ENCODE peak calls at places on chromosomes 5 and 9, in eight cellular contexts. E is NCI-H82, B is T-helper 1 cell, K is NCI-H1092 treated with DMSO at 0.1 percent for 48 hours, L is cardiac muscle cell, U is progenitor cell of endocrine pancreas, Q is HCEC 1CT, S is right atrium auricular region. I is an unnamed sample.

GRCh38 chr5:59039003-59039295 is 456.1 kb downstream of the RAB3C start:
- DNase-seq in E (no peak), B (no peak), K (no peak), L (no peak), U (no peak), Q (no peak), S (no peak), I (peak; percentile 11)

GRCh38 chr5:91307023-91307422 is 76.1 kb downstream of the ARRDC3 start:
- DNase-seq in E (no peak), B (no peak), K (no peak), L (peak; percentile 91), U (no peak), Q (no peak), S (peak; percentile 81), I (no peak)

GRCh38 chr5:59276886-59277514 is 616.5 kb downstream of the PDE4D start:
- DNase-seq in E (no peak), B (no peak), K (no peak), L (peak; percentile 16), U (no peak), Q (peak; percentile 20), S (no peak), I (no peak)

GRCh38 chr5:113274836-113275414 is 159.9 kb downstream of the TSSK1B start:
- DNase-seq in E (peak; percentile 67), B (no peak), K (no peak), L (no peak), U (no peak), Q (no peak), S (no peak), I (no peak)

GRCh38 chr9:14499976-14500375 is 186.0 kb upstream of the NFIB start:
- DNase-seq in E (no peak), B (no peak), K (no peak), L (no peak), U (no peak), Q (no peak), S (no peak), I (no peak)

GRCh38 chr5:172082180-172082579 is 75.7 kb upstream of the FBXW11 start:
- DNase-seq in E (no peak), B (no peak), K (no peak), L (no peak), U (no peak), Q (no peak), S (no peak), I (no peak)

GRCh38 chr5:9343146-9343850 is 202.6 kb downstream of the SEMA5A start:
- DNase-seq in E (no peak), B (no peak), K (no peak), L (no peak), U (no peak), Q (peak; percentile 61), S (no peak), I (no peak)

GRCh38 chr5:133316346-133317343 is 264.8 kb downstream of the HSPA4 start:
- DNase-seq in E (peak; percentile 51), B (no peak), K (no peak), L (no peak), U (no peak), Q (no peak), S (no peak), I (no peak)

GRCh38 chr9:35568196-35568595 is 36.9 kb upstream of the TESK1 start:
- DNase-seq in E (no peak), B (no peak), K (no peak), L (no peak), U (no peak), Q (no peak), S (no peak), I (no peak)

GRCh38 chr5:94857119-94857518 is 238.7 kb downstream of the SLF1 start:
- DNase-seq in E (no peak), B (no peak), K (no peak), L (no peak), U (no peak), Q (no peak), S (no peak), I (no peak)

GRCh38 chr9:16744386-16744785 is 126.1 kb downstream of the BNC2 start:
- DNase-seq in E (no peak), B (no peak), K (no peak), L (peak; percentile 60), U (no peak), Q (peak; percentile 39), S (no peak), I (no peak)

GRCh38 chr9:107243757-107244156 is 39.3 kb upstream of the RAD23B start:
- DNase-seq in E (no peak), B (no peak), K (no peak), L (no peak), U (no peak), Q (peak; percentile 62), S (no peak), I (peak; percentile 78)

GRCh38 chr9:33765411-33765810 is 29.9 kb upstream of the PRSS3 start:
- DNase-seq in E (no peak), B (no peak), K (no peak), L (peak; percentile 46), U (no peak), Q (peak; percentile 64), S (no peak), I (no peak)

GRCh38 chr5:65190328-65191053 is 291.2 kb downstream of the ADAMTS6 start:
- DNase-seq in E (no peak), B (no peak), K (no peak), L (peak; percentile 89), U (no peak), Q (peak; percentile 99), S (no peak), I (no peak)

GRCh38 chr5:4700082-4700481 is 440.0 kb upstream of the ADAMTS16 start:
- DNase-seq in E (peak; percentile 88), B (no peak), K (peak; percentile 32), L (peak; percentile 4), U (peak; percentile 63), Q (no peak), S (peak; percentile 65), I (peak; percentile 73)

GRCh38 chr9:114894801-114895433 is 35.5 kb downstream of the TNFSF8 start:
- DNase-seq in E (no peak), B (no peak), K (peak; percentile 56), L (peak; percentile 95), U (no peak), Q (peak; percentile 99), S (no peak), I (no peak)

GRCh38 chr5:39148983-39149534 is 70.3 kb downstream of the FYB1 start:
- DNase-seq in E (no peak), B (no peak), K (no peak), L (peak; percentile 33), U (no peak), Q (peak; percentile 20), S (no peak), I (no peak)

GRCh38 chr5:52895572-52896296 is 93.4 kb upstream of the ITGA2 start:
- DNase-seq in E (no peak), B (no peak), K (no peak), L (peak; percentile 26), U (no peak), Q (no peak), S (no peak), I (no peak)

GRCh38 chr5:111366388-111366787 is 142.2 kb downstream of the CAMK4 start:
- DNase-seq in E (no peak), B (no peak), K (no peak), L (no peak), U (no peak), Q (no peak), S (no peak), I (no peak)

GRCh38 chr9:75889977-75890540 is 414 bp upstream of the PCSK5 start:
- DNase-seq in E (peak; percentile 36), B (no peak), K (peak; percentile 34), L (peak; percentile 81), U (no peak), Q (peak; percentile 17), S (peak; percentile 83), I (peak; percentile 33)

GRCh38 chr9:119963258-119963797 is 594.1 kb upstream of the BRINP1 start:
- DNase-seq in E (peak; percentile 27), B (no peak), K (no peak), L (peak; percentile 86), U (no peak), Q (peak; percentile 32), S (no peak), I (no peak)

GRCh38 chr5:111134080-111134479 is 41.9 kb downstream of the WDR36 start:
- DNase-seq in E (no peak), B (no peak), K (no peak), L (peak; percentile 84), U (no peak), Q (peak; percentile 46), S (no peak), I (no peak)

GRCh38 chr9:80066931-80067330 is 495.2 kb downstream of the TLE4 start:
- DNase-seq in E (peak; percentile 94), B (no peak), K (no peak), L (no peak), U (no peak), Q (no peak), S (no peak), I (no peak)

GRCh38 chr5:138944527-138945322 is 69.6 kb upstream of the LRRTM2 start:
- DNase-seq in E (no peak), B (no peak), K (no peak), L (peak; percentile 17), U (no peak), Q (no peak), S (no peak), I (no peak)

GRCh38 chr5:122292357-122292756 is 19.7 kb upstream of the SNCAIP start:
- DNase-seq in E (no peak), B (no peak), K (no peak), L (peak; percentile 40), U (no peak), Q (no peak), S (no peak), I (no peak)

GRCh38 chr5:128276537-128277216 is 193.1 kb downstream of the SLC12A2 start:
- DNase-seq in E (no peak), B (no peak), K (no peak), L (peak; percentile 44), U (no peak), Q (peak; percentile 72), S (no peak), I (no peak)

GRCh38 chr9:36867241-36867640 is 166.8 kb downstream of the PAX5 start:
- DNase-seq in E (no peak), B (no peak), K (peak; percentile 26), L (no peak), U (no peak), Q (no peak), S (no peak), I (no peak)

GRCh38 chr9:16485575-16486321 is 384.7 kb downstream of the BNC2 start:
- DNase-seq in E (no peak), B (no peak), K (no peak), L (no peak), U (no peak), Q (no peak), S (no peak), I (no peak)

GRCh38 chr5:177084175-177084574 is 2.5 kb upstream of the FGFR4 start:
- DNase-seq in E (no peak), B (no peak), K (no peak), L (no peak), U (no peak), Q (no peak), S (no peak), I (no peak)

GRCh38 chr5:5532306-5533076 is 110.0 kb downstream of the ICE1 start:
- DNase-seq in E (no peak), B (no peak), K (no peak), L (no peak), U (no peak), Q (no peak), S (no peak), I (no peak)

GRCh38 chr9:20379804-20380225 is 242.5 kb downstream of the MLLT3 start:
- DNase-seq in E (no peak), B (no peak), K (no peak), L (no peak), U (no peak), Q (no peak), S (no peak), I (no peak)

I was measured in prostate gland.